ENCODE peak calls at places on chromosomes 11 and 22, in eight cellular contexts. F is A549, A is NT2/D1, L is right cardiac atrium, X is H9, U is fibroblast of lung, H is left ventricle myocardium inferior, G is neural progenitor cell. M is an unnamed sample.
A peak's percentile ranks its signal among the peaks of the same experiment; 100 is the strongest.

GRCh38 chr11:27350503-27350902 is 12.5 kb downstream of the CCDC34 start:
- DNase-seq in F (no peak), A (no peak), L (no peak), X (no peak), U (peak; percentile 63), H (no peak), G (no peak), M (no peak)

GRCh38 chr22:45805413-45805812 is 133.8 kb downstream of the ATXN10 start:
- DNase-seq in F (no peak), A (no peak), L (no peak), X (no peak), U (peak; percentile 20), H (no peak), G (no peak), M (no peak)

GRCh38 chr11:32772731-32773130 is 21.7 kb downstream of the CCDC73 start:
- DNase-seq in F (no peak), A (no peak), L (no peak), X (no peak), U (no peak), H (no peak), G (no peak), M (no peak)

GRCh38 chr11:60988658-60989057 is 17.2 kb downstream of the CD6 start:
- DNase-seq in F (no peak), A (no peak), L (no peak), X (no peak), U (no peak), H (no peak), G (no peak), M (no peak)

GRCh38 chr11:82927264-82927880 is 25.8 kb downstream of the DDIAS start:
- DNase-seq in F (peak; percentile 58), A (peak; percentile 25), L (no peak), X (no peak), U (peak; percentile 69), H (no peak), G (peak; percentile 61), M (peak; percentile 74)

GRCh38 chr11:117127164-117127563 is 16.9 kb upstream of the PAFAH1B2 start:
- DNase-seq in F (no peak), A (no peak), L (no peak), X (no peak), U (no peak), H (no peak), G (no peak), M (no peak)

GRCh38 chr11:36075053-36075452 is 131.2 kb downstream of the LDLRAD3 start:
- DNase-seq in F (no peak), A (no peak), L (no peak), X (no peak), U (peak; percentile 79), H (no peak), G (no peak), M (peak; percentile 80)

GRCh38 chr11:11178671-11179070 is 174.4 kb downstream of the CSNK2A3 start:
- DNase-seq in F (no peak), A (no peak), L (no peak), X (no peak), U (no peak), H (no peak), G (no peak), M (peak; percentile 27)

GRCh38 chr11:14350215-14350614 is 8.8 kb downstream of the RRAS2 start:
- DNase-seq in F (no peak), A (no peak), L (no peak), X (no peak), U (no peak), H (no peak), G (peak; percentile 56), M (no peak)

DNA sequence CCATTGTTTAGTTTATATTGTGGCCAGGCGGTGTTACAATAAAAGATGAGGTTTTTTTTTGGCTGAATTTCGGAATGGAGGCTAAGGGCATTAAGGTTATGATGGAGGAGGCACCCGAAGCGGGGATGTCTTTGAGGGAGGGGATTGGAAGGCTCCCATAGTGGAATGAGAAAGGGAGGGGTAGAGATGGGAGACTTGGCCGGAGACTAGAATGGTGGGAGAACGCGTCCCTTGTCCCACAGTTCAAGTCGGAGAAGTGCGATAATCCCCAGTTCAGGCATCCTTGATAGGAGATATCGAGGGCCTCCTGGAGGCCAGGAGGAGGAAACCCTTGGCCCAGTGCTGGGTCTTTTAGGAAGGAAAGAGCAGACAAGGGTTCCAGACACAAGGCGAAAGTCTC is 21.6 kb downstream of the ZNF195 start:
- DNase-seq in F (no peak), A (no peak), L (no peak), X (no peak), U (no peak), H (no peak), G (no peak), M (no peak)
- H3K9me3 ChIP-seq in F (peaks cover 96% of the 10 kb centered on the region), A (peaks cover 72% of the 10 kb centered on the region), L (peaks cover 23% of the 10 kb centered on the region), X (peaks cover 51% of the 10 kb centered on the region), U (peaks cover 8% of the 10 kb centered on the region), H (peaks cover 100% of the 10 kb centered on the region), G (peaks cover 40% of the 10 kb centered on the region), M (peaks cover 48% of the 10 kb centered on the region)

DNA sequence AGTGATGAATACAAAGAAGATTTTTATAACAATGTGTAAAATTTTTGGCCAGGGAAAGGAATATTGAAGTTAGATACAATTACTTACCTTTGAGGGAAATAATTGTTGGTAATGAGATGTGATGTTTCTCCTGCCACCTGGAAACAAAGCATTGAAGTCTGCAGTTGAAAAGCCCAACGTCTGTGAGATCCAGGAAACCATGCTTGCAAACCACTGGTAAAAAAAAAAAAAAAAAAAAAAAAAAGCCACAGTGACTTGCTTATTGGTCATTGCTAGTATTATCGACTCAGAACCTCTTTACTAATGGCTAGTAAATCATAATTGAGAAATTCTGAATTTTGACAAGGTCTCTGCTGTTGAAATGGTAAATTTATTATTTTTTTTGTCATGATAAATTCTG is 5.3 kb downstream of the BIRC3 start:
- DNase-seq in F (no peak), A (no peak), L (no peak), X (no peak), U (no peak), H (no peak), G (no peak), M (no peak)
- H3K4me1 ChIP-seq in F (peaks cover 65% of the 10 kb centered on the region), A (no peaks in the 10 kb centered on the region), L (peaks cover 4% of the 10 kb centered on the region), X (no peaks in the 10 kb centered on the region), U (peaks cover 7% of the 10 kb centered on the region), H (peaks cover 22% of the 10 kb centered on the region), G (peaks cover 6% of the 10 kb centered on the region), M (peaks cover 27% of the 10 kb centered on the region)

DNA sequence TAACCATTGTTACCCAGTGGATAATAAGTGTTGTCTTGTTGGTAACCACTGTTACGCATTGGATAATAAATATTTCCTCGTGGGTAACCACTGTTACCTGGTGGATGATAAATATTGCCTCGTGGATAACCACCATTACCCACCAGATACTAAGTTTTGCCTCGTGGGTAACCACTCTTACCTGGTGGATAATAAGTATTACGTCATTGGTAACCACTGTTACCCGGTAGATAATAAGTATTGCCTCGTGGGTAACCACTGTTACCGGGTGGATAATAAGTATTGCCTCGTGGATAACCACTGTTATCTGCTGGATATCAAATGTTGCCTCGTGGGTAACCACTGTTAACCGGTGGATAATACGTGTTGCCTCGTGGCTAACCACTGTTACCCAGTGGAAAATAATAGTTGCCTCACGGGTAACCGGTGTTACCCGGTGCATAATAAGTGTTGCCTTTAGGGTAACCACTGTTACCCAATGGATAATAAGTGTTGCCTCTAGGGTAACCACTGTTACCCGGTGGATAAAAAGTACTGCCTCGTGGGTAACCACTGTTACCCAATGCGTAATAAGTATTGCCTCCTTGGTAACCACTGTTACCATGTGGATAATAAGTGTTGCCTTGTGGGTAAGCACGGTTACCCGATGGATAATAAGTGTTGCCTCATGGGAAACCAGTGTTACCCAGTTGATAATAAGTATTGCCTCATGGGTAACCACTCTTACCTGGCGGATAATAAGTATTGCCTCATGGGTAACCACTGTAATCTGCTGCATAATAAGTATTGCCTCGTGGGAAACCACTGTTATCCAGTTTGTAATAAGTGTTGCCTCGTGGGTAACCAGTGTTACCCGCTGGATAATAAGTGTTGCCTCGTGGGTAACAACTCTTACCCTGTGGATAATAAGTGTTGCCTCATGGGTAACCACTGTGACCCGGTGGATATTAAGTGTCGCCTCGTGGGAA is 21.9 kb upstream of the NXPE4 start:
- DNase-seq in F (no peak), A (no peak), L (no peak), X (no peak), U (no peak), H (no peak), G (no peak), M (no peak)
- H3K9me3 ChIP-seq in F (no peaks in the 10 kb centered on the region), A (peaks cover 99% of the 10 kb centered on the region), L (no peaks in the 10 kb centered on the region), X (peaks cover 34% of the 10 kb centered on the region), U (no peaks in the 10 kb centered on the region), H (peaks cover 16% of the 10 kb centered on the region), G (peaks cover 18% of the 10 kb centered on the region), M (no peaks in the 10 kb centered on the region)

GRCh38 chr22:39265143-39265542 is 20.4 kb upstream of the PDGFB start:
- DNase-seq in F (no peak), A (no peak), L (no peak), X (no peak), U (no peak), H (no peak), G (no peak), M (no peak)
- H3K4me1 ChIP-seq in F (no peaks in the 10 kb centered on the region), A (peaks cover 6% of the 10 kb centered on the region), L (no peaks in the 10 kb centered on the region), X (no peaks in the 10 kb centered on the region), U (no peaks in the 10 kb centered on the region), H (peaks cover 46% of the 10 kb centered on the region), G (no peaks in the 10 kb centered on the region), M (peaks cover 7% of the 10 kb centered on the region)